ENCODE peak calls at places on chromosomes 12 and 14, in six cellular contexts. H, A, Y, B, N and G are unnamed samples.

GRCh38 chr14:74906923-74907620 is 16.0 kb downstream of the RPS6KL1 start:
- DNase-seq in B (no peak), H (no peak), A (no peak), Y (no peak), N (no peak), G (no peak)

GRCh38 chr12:40016960-40017359 is 88.9 kb downstream of the SLC2A13 start:
- DNase-seq in B (no peak), H (peak; percentile 76), A (no peak), N (no peak), Y (peak; percentile 62), G (no peak)

GRCh38 chr14:26820101-26820500 is 222.3 kb upstream of the NOVA1 start:
- DNase-seq in N (no peak), A (no peak), B (no peak), H (peak; percentile 76), Y (peak; percentile 76), G (peak; percentile 32)

GRCh38 chr12:27781680-27782079 is 1.6 kb upstream of the MANSC4 start:
- DNase-seq in H (peak; percentile 49), Y (no peak), N (no peak), A (no peak), B (no peak), G (peak; percentile 15)

GRCh38 chr12:12439636-12440035 is 82.8 kb downstream of the BORCS5 start:
- DNase-seq in A (no peak), H (peak; percentile 93), Y (peak; percentile 88), B (no peak), N (no peak), G (no peak)

GRCh38 chr14:95662376-95663186 is 23.6 kb upstream of the TCL1B start:
- DNase-seq in A (no peak), H (no peak), Y (no peak), N (no peak), B (peak; percentile 63), G (no peak)

GRCh38 chr12:126706300-126706699 is 1560.7 kb upstream of the TMEM132C start:
- DNase-seq in N (no peak), B (no peak), A (no peak), Y (peak; percentile 4), H (no peak), G (no peak)

GRCh38 chr14:53306926-53307325 is 153.8 kb upstream of the DDHD1 start:
- DNase-seq in Y (peak; percentile 48), B (no peak), A (no peak), N (peak; percentile 15), H (peak; percentile 34), G (no peak)

GRCh38 chr12:50924439-50925341 is 27.7 kb upstream of the HIGD1C start:
- DNase-seq in A (no peak), B (peak; percentile 96), H (peak; percentile 97), Y (peak; percentile 78), N (peak; percentile 93), G (peak; percentile 94)

GRCh38 chr12:53736602-53737493 is 9.6 kb upstream of the CALCOCO1 start:
- DNase-seq in B (no peak), N (peak; percentile 28), A (no peak), H (no peak), Y (no peak), G (no peak)

GRCh38 chr14:63030113-63030512 is 15.1 kb downstream of the KCNH5 start:
- DNase-seq in H (no peak), A (no peak), N (no peak), B (no peak), Y (no peak), G (no peak)

GRCh38 chr12:109899783-109900751 is at the start of gene TCHP:
- DNase-seq in Y (peak; percentile 90), A (peak; percentile 95), B (peak; percentile 62), N (peak; percentile 84), H (peak; percentile 88), G (peak; percentile 69)

GRCh38 chr12:128365831-128366231 is 98.9 kb downstream of the TMEM132C start:
- DNase-seq in N (peak; percentile 54), B (no peak), H (peak; percentile 1), A (no peak), Y (no peak), G (no peak)

GRCh38 chr12:48185181-48185919 is 1.9 kb downstream of the CCDC184 start:
- DNase-seq in H (peak; percentile 30), N (peak; percentile 59), A (no peak), Y (no peak), B (no peak), G (no peak)

GRCh38 chr12:131217024-131217586 is 263.4 kb downstream of the ADGRD1 start:
- DNase-seq in Y (no peak), A (no peak), B (no peak), N (no peak), H (no peak), G (no peak)

GRCh38 chr12:5258498-5258897 is 173.4 kb upstream of the NTF3 start:
- DNase-seq in B (no peak), N (no peak), Y (no peak), A (no peak), H (no peak), G (no peak)

GRCh38 chr14:72893636-72894322 is at the start of gene DPF3:
- DNase-seq in Y (peak; percentile 99), A (peak; percentile 95), N (peak; percentile 98), B (peak; percentile 92), H (peak; percentile 97), G (peak; percentile 93)

GRCh38 chr14:72891666-72892102 is 2.2 kb downstream of the DPF3 start:
- DNase-seq in H (no peak), B (no peak), N (no peak), Y (no peak), A (no peak), G (no peak)

GRCh38 chr14:72892103-72892878 is 1.6 kb downstream of the DPF3 start:
- DNase-seq in Y (peak; percentile 55), H (peak; percentile 58), N (peak; percentile 40), A (no peak), B (peak; percentile 41), G (no peak)

GRCh38 chr14:72894323-72894622 is 372 bp upstream of the DPF3 start:
- DNase-seq in N (no peak), A (no peak), B (no peak), Y (no peak), H (no peak), G (no peak)

DNA sequence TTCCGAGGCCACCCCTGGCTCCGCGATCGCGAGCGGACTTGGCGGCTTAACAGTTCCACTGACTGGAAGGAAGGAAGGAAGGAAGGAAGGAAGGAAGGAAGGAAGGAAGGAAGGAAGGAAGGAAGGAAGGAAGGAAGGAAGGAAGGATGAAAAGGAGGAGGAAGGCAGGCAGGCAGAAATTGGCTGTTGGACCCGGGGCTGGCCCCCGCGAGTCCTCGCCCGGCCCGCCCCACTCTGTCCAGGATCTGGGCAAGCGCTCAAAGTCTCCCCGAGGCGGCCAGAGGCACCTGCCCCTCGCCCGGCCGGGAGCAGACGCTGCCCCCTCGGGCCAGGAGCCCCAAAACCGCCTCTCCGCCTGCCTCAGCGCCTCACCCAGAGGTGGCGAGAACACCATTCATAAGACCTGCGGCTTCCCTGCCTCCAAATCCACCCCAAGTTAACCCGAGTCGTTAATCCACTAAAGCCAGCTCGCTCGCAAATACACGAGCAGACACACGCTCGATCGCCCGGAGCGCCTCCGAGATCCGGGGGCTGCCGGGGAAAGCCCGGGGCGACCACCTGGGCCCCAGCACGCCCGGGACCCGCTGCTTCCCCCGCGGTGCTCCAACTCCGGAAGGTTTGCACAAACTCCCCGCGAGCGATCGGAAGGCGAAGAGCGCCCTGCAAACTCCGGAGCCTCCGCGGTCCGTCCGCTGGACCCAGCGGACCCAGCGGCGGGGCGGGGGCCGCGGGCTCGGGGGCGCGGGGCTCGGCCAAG is 844 bp downstream of the DPF3 start:
- DNase-seq in B (peak; percentile 15), N (peak; percentile 70), H (peak; percentile 36), A (peak; percentile 78), Y (peak; percentile 38), G (no peak)
- TF ChIP-seq CTCF in B (no peak), N (no peak), H (no peak), A (no peak), Y (no peak), G (no peak)

DNA sequence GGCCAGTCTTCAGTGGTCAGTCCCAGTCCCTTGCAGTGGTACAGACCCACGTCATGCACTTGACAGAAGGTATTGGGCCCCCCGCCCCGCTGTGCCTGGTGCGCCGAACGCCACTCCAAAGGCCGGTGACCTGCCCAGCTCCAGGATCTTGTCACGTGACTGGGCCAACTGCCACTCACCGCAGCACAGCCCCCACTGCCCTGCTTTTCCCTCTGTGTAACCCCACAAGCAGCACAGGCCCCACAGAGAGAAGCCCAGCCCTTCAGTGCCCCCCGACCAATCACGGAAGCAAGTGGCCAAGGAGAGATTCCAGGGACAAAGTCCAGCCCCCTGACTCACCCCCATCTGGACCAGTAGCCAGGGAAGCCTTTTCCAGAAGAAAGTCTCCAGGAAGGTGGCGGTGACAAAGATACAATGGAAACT is 498 bp downstream of the GPR132 start:
- DNase-seq in A (peak; percentile 90), N (no peak), B (peak; percentile 30), H (no peak), Y (peak; percentile 13), G (no peak)
- H3K4me3 ChIP-seq in A (peak overlapping the region; percentile 53), N (no peak overlapping the region), B (peak overlapping the region; percentile 62), H (no peak overlapping the region), Y (no peak overlapping the region), G (no peak overlapping the region)

DNA sequence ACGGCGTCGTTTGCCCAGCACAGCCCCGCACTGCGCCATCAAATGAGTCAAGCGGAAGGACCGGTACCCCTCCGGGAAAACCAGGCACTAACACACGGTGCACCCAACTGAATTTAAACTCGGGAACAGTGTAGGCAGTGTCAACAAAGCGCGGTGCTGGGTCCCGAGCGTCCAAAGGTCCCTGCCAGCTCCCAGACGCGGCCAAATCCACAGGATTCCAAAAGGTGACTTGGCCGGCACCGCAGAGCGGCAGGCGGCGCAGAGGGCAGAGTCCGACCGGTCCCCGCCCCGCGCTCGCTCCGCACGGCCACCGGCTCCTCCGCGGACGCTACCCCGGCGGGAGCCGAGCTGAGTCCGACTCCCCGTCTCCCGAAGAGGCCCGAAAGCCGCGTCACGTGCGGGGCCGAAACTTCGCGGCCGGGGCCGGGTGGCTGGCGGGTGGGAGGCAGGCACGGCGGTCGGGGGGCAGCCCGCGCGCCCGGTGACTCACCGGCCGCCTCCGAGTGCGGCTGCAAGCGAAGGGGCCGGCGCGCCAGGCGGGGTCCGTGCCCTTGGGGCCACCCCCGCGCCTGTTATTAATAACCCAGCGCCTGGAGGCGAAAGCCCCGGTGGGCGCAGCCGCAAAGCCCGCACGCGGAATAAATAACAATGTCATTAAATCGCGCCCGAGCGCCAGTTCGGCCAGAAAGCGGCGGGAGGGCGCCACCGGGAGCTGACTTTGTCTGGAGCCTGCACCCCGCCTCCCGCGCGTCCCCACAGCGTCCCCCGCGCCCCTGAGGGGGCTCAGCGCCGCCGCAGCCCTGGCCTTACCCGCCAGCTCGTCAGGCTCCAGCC is 823 bp downstream of the DENND5B start:
- DNase-seq in N (peak; percentile 73), Y (peak; percentile 49), B (peak; percentile 57), A (peak; percentile 88), H (peak; percentile 68), G (no peak)
- TF ChIP-seq CTCF in N (peak; percentile 49), Y (no peak), B (peak; percentile 3), A (no peak), H (no peak), G (no peak)

DNA sequence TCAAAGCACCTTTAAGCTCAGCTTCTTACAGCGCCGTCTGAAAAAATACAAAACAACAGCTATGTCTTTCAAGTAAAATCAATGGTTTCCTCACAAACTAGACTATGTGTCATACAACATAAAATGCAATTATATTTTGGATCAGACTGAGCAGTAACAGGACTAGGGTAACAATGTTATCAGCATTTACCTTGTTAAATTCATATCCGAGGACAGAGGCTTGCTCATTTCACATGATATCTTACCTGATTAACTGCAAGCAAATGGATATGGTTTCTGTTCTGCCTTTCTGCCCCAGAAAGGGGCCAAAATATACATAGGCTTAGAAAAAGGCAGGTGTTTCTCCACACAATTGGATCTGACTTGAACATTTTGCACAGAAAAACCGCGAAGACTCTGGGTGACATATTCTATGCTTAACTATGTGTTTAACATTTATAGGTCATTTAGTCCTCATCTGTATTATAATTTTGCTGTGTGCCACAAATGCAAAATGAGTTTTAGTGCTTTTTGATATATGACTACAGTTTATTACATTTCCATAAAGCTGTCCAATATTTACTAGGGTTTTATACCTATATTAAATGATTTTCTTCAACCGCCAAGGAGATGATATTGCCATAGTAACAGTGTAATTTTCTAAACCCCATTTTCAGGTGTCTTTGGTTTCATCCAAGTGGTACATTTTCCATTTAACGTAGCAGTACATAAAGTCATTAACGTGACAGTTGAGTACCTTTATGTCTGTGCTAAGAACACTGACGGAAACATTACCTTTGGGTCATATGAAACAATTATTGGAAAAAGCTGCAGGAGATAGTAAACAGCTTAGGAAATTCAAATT is 249.3 kb upstream of the KRR1 start:
- DNase-seq in Y (peak; percentile 18), N (no peak), A (no peak), H (no peak), B (no peak), G (no peak)
- H3K4me3 ChIP-seq in Y (no peak overlapping the region), N (no peak overlapping the region), A (no peak overlapping the region), H (no peak overlapping the region), B (no peak overlapping the region), G (no peak overlapping the region)